ENCODE peak calls at places on chromosomes 2 and 18, in nine cellular contexts. F, O, Z, Y, H, C, S, M and U are unnamed samples.

GRCh38 chr2:200609027-200609614 is 23.3 kb downstream of the AOX1 start:
- DNase-seq in C (peak), H (peak), M (no peak), Y (no peak), S (peak), O (no peak), Z (no peak), F (peak), U (peak)

GRCh38 chr18:48674198-48674721 is 135.4 kb downstream of the CTIF start:
- DNase-seq in Y (no peak), O (no peak), H (no peak), S (peak), M (peak), Z (peak), C (no peak), F (peak), U (peak)

GRCh38 chr2:131724019-131724418 is 196.3 kb downstream of the CCDC74A start:
- DNase-seq in M (peak), C (no peak), F (no peak), O (no peak), Y (no peak), Z (no peak), H (no peak), S (peak), U (no peak)

GRCh38 chr2:36178384-36178783 is 177.2 kb upstream of the CRIM1 start:
- DNase-seq in S (no peak), F (no peak), Z (no peak), M (no peak), H (no peak), C (peak), Y (no peak), O (no peak), U (no peak)

GRCh38 chr2:19568809-19569208 is 210.4 kb upstream of the OSR1 start:
- DNase-seq in O (no peak), Y (no peak), H (no peak), M (no peak), C (no peak), S (no peak), F (no peak), Z (no peak), U (no peak)

GRCh38 chr2:233021771-233022170 is 8.7 kb upstream of the NGEF start:
- DNase-seq in O (no peak), M (no peak), Y (no peak), F (no peak), C (no peak), H (no peak), S (peak), Z (no peak), U (peak)

GRCh38 chr2:233202531-233202944 is 48.9 kb upstream of the ATG16L1 start:
- DNase-seq in H (no peak), F (no peak), M (no peak), Z (no peak), O (no peak), Y (no peak), C (no peak), S (no peak), U (no peak)

GRCh38 chr18:12317664-12318333 is 9.8 kb downstream of the TUBB6 start:
- DNase-seq in C (no peak), F (peak), H (peak), Y (no peak), Z (no peak), O (no peak), M (peak), S (peak), U (peak)